ENCODE peak calls at places on chromosomes 5 and 9, in ten cellular contexts. T is effector memory CD8-positive, alpha-beta T cell; K is CD8-positive, alpha-beta memory T cell; V is stomach; J is aorta; A is amniotic stem cell; P is naive thymus-derived CD8-positive, alpha-beta T cell; B is neural crest cell; O is KG1; F is activated T-helper 1 cell treated with anti-CD3 and anti-CD28 coated beads, Interleukin-2, amount 50 U/mL, for 16 hours. M is an unnamed sample.

GRCh38 chr5:141514330-141515111 is 25.6 kb downstream of the PCDHGC5 start:
- DNase-seq in A (no peak), J (no peak), T (no peak), F (no peak), K (no peak), V (no peak), B (no peak), O (no peak), P (no peak), M (no peak)

GRCh38 chr5:169590602-169591001 is 7.0 kb downstream of the SPDL1 start:
- DNase-seq in B (no peak), F (no peak), A (no peak), V (no peak), O (no peak), J (no peak), T (no peak), P (no peak), K (no peak), M (no peak)

GRCh38 chr9:87234854-87235253 is 262.8 kb upstream of the DAPK1 start:
- DNase-seq in T (no peak), A (no peak), P (no peak), K (no peak), O (no peak), F (no peak), V (no peak), J (no peak), B (no peak), M (no peak)

GRCh38 chr5:1240496-1241260 is 15.5 kb downstream of the SLC6A18 start:
- DNase-seq in F (no peak), V (no peak), A (no peak), P (no peak), J (no peak), T (no peak), O (no peak), B (no peak), K (no peak), M (no peak)

GRCh38 chr5:119269061-119269579 is 86.7 kb upstream of the TNFAIP8 start:
- DNase-seq in P (peak), T (no peak), F (no peak), B (no peak), A (no peak), O (no peak), K (peak), J (no peak), V (peak), M (peak)

GRCh38 chr5:133113331-133114061 is 61.7 kb downstream of the HSPA4 start:
- DNase-seq in P (no peak), V (no peak), T (no peak), B (no peak), J (no peak), A (no peak), K (no peak), O (no peak), F (no peak), M (no peak)

GRCh38 chr9:530681-531080 is 310.8 kb upstream of the DMRT1 start:
- DNase-seq in A (no peak), T (no peak), J (peak), F (no peak), V (no peak), B (no peak), K (no peak), P (no peak), O (no peak), M (no peak)

GRCh38 chr5:100575815-100576214 is 40.6 kb downstream of the FAM174A start:
- DNase-seq in K (no peak), J (no peak), O (no peak), V (no peak), P (no peak), F (no peak), T (no peak), A (no peak), B (no peak), M (no peak)

GRCh38 chr5:111227805-111228204 is 3.6 kb downstream of the CAMK4 start:
- DNase-seq in P (no peak), V (no peak), K (peak), B (no peak), F (no peak), T (no peak), J (peak), A (no peak), O (no peak), M (no peak)

GRCh38 chr5:138490648-138491283 is 25.5 kb downstream of the EGR1 start:
- DNase-seq in J (no peak), P (no peak), T (no peak), K (no peak), F (no peak), A (no peak), B (no peak), O (no peak), V (no peak), M (no peak)

GRCh38 chr5:135324897-135325650 is 74.0 kb downstream of the MACROH2A1 start:
- DNase-seq in B (no peak), J (no peak), A (no peak), V (no peak), F (no peak), T (no peak), K (no peak), O (no peak), P (peak), M (peak)

GRCh38 chr9:95211028-95211427 is 106.5 kb downstream of the FANCC start:
- DNase-seq in J (no peak), K (no peak), A (no peak), T (no peak), F (no peak), V (no peak), B (no peak), O (no peak), P (no peak), M (no peak)

GRCh38 chr5:163964650-163965049 is 459.2 kb downstream of the MAT2B start:
- DNase-seq in P (no peak), B (no peak), T (no peak), O (no peak), K (no peak), J (no peak), A (no peak), V (no peak), F (no peak), M (no peak)

GRCh38 chr5:170306381-170306790 is 8.8 kb upstream of the LCP2 start:
- DNase-seq in T (no peak), B (no peak), J (peak), V (peak), F (no peak), A (no peak), P (no peak), O (no peak), K (no peak), M (no peak)

GRCh38 chr5:171678631-171679030 is 107.0 kb upstream of the SMIM23 start:
- DNase-seq in V (no peak), A (no peak), O (no peak), K (no peak), F (no peak), B (no peak), T (no peak), P (no peak), J (no peak), M (no peak)

GRCh38 chr5:23071682-23072081 is 218.5 kb upstream of the CDH12 start:
- DNase-seq in O (no peak), K (no peak), P (no peak), A (no peak), B (no peak), F (no peak), J (no peak), V (no peak), T (no peak), M (no peak)